ENCODE peak calls at places on chromosome 22, in four cellular contexts. Y is fibroblast of mammary gland, R is ovary, Z is Peyer's patch. M is an unnamed sample.

GRCh38 chr22:41140365-41140957 is 48.1 kb downstream of the EP300 start:
- DNase-seq in Y (peak), R (no peak), Z (no peak), M (no peak)

GRCh38 chr22:40147388-40148176 is 30.1 kb upstream of the TNRC6B start:
- DNase-seq in Y (no peak), R (no peak), Z (no peak), M (no peak)

GRCh38 chr22:50184541-50185383 is 951 bp upstream of the TRABD start:
- DNase-seq in Y (no peak), R (peak), Z (no peak), M (no peak)

GRCh38 chr22:26174280-26174679 is 5.0 kb downstream of the SEZ6L start:
- DNase-seq in Y (no peak), R (no peak), Z (no peak), M (peak)

GRCh38 chr22:19800761-19801244 is 40.2 kb downstream of the TBX1 start:
- DNase-seq in Y (peak), R (no peak), Z (no peak), M (peak)

GRCh38 chr22:39209756-39210155 is 35.0 kb downstream of the PDGFB start:
- DNase-seq in Y (no peak), R (no peak), Z (no peak), M (no peak)

GRCh38 chr22:32244547-32244946 is 10.6 kb downstream of the SLC5A4 start:
- DNase-seq in Y (no peak), R (no peak), Z (no peak), M (no peak)

GRCh38 chr22:31504282-31504681 is 7.9 kb downstream of the SFI1 start:
- DNase-seq in Y (peak), R (no peak), Z (no peak), M (no peak)

GRCh38 chr22:50673231-50674126 is 856 bp downstream of the SHANK3 start:
- DNase-seq in Y (no peak), R (no peak), Z (no peak), M (peak)

GRCh38 chr22:42001706-42002105 is 3.1 kb downstream of the WBP2NL start:
- DNase-seq in Y (no peak), R (no peak), Z (no peak), M (no peak)

DNA sequence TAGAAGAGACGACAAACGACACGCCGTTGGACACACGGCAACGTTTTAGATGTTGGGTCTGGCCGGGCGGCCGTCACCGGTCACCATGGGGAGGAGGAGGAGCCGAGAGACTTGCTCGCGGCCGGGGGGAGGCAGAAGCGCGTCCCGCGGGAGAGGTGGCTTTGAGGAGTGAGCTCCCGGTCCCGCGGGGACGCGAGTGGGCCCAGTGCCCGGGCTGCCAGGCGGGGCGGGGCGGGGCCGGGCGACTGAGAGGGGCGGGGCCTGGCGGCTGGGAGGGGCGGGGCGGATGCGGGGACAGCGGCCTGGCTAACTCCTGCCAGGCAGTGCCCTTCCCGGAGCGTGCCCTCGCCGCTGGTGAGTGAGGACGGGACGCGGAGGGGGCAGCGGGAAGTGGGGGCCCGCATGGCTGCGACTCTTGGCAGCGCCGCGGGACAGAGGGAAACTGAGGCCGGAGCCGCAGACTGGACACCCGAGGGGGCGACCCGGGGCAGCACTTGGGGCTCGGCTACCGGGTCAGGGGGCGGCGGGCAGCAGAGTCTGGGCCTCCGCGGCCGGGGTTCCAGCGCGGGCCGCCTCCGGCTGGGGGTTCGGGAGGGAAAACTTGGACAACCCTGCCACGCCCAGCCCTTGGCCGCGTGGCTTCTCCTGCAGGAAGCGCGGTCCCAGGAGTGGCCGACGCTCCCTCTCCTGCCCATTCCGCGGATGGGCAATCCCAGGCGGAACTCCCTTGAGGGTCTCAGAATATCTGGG is at the start of gene TSPO:
- DNase-seq in Y (peak), R (peak), Z (peak), M (peak)
- H3K4me3 ChIP-seq in Y (peak), R (peak), Z (peak), M (peak)

GRCh38 chr22:23754220-23754919 is at the start of gene VPREB3:
- DNase-seq in Y (no peak), R (no peak), Z (peak), M (peak)

GRCh38 chr22:23751441-23751996 is 607 bp upstream of the ZNF70 start:
- DNase-seq in Y (peak), R (peak), Z (peak), M (no peak)

GRCh38 chr22:23752090-23752691 is 1.3 kb upstream of the ZNF70 start:
- DNase-seq in Y (no peak), R (peak), Z (peak), M (peak)

GRCh38 chr22:23753371-23753770 is 854 bp downstream of the VPREB3 start:
- DNase-seq in Y (no peak), R (no peak), Z (peak), M (peak)

DNA sequence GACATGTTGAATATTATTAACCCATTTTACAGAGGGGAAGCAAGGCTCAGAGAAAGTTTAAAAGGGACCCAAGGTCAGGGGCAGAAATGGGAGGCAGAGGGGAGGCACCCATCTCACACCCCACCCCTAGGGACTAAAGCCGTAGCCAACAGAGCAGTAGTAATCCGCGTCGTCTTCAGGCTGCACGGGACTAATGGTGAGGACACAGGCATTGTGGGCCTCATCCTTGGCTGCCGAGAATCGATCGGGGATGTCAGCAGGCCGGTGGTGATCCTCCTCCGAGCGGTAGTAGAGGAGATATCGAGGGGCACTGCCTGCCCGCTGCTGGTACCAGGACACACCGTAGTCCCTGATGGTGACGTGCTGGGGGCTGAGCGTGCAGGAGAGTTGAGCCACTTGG is 1.5 kb downstream of the VPREB3 start:
- DNase-seq in Y (no peak), R (no peak), Z (peak), M (peak)
- H3K4me3 ChIP-seq in Y (no peak), R (no peak), Z (peak), M (no peak)

DNA sequence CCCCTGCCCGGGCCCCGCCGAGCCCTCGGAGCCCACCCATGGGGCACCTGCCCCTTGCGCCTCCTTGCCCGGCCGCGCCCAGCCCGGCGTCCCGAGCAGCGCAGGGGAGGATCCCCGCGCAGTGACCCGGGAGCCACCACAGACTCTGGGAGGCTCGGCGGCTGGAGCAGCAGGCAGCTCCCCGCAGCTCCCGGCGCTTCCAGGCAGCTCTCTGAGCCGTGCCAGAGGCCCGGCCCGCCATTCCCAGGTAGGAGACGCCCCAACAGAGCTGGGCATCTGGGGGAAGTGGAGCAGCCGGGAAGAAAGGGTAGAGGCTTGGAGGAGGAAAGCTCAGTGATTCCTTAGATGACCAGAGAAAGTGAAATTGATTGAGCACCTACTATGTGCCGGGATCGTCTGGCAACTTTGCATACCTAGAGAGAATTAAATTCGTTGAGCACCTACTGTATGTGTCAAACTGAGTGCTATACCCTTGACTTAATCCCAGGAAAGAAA is 670 bp downstream of the RASD2 start:
- DNase-seq in Y (no peak), R (no peak), Z (no peak), M (peak)
- H3K4me3 ChIP-seq in Y (no peak), R (peak), Z (peak), M (peak)

GRCh38 chr22:37306494-37306829 is 24.2 kb downstream of the CYTH4 start:
- DNase-seq in Y (no peak), R (no peak), Z (no peak), M (no peak)
- H3K4me3 ChIP-seq in Y (no peak), R (no peak), Z (no peak), M (peak)

GRCh38 chr22:17980638-17981051 is 43.7 kb downstream of the MICAL3 start:
- DNase-seq in Y (peak), R (no peak), Z (peak), M (no peak)
- H3K4me3 ChIP-seq in Y (no peak), R (no peak), Z (no peak), M (no peak)

DNA sequence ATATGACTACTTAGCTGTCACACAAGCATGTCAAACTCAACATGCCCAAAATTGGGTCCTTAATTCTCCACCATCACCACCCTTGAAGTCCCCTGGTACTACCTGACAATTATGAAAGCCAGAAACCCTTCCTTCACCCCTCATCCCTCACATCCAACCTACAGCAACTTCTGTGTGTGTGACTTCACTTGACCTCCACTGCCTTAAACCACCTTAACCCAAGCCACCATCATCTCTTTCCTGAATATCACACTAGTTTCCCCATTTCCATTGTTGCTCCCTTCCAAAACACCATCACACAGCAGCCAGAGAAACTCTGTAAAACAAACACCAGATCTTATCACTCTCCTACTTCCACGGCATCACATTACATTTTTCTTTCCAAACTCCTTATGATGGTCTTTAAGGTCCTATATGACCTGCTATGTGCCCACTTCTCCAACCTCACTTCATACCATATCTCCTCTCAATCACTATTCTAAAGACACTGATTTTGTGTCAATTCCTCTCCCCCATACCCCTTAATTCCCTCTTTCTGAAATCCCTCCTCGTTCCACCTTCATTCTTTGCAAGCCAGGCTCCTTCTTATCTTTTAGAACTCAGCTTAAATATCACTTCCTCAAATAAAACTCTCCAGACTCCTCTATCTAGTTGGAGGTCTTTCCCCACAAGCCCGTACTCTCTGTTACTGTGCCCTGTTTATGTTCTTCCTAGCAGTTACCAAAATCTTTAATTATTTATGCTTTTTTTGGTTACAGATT is 124.9 kb downstream of the RBFOX2 start:
- DNase-seq in Y (no peak), R (no peak), Z (no peak), M (no peak)
- H3K4me3 ChIP-seq in Y (no peak), R (no peak), Z (no peak), M (no peak)

GRCh38 chr22:22810018-22810427 is 77.6 kb upstream of the IGLL5 start:
- DNase-seq in Y (no peak), R (peak), Z (peak), M (no peak)
- H3K4me3 ChIP-seq in Y (no peak), R (no peak), Z (no peak), M (no peak)

GRCh38 chr22:29022101-29022817 is 39.4 kb downstream of the C22orf31 start:
- DNase-seq in Y (no peak), R (no peak), Z (no peak), M (no peak)
- H3K4me3 ChIP-seq in Y (no peak), R (no peak), Z (no peak), M (no peak)